ENCODE peak calls at places on chromosomes 12 and 14, in ten cellular contexts. A, F, X, S, R, T, P, J, D and Q are unnamed samples.

GRCh38 chr14:95465936-95466335 is 50.5 kb downstream of the SYNE3 start:
- DNase-seq in A (no peak), F (no peak), X (no peak), S (no peak), R (no peak), T (no peak), P (no peak), J (no peak), D (no peak), Q (no peak)

GRCh38 chr12:72388322-72388721 is 116.2 kb downstream of the TRHDE start:
- DNase-seq in A (no peak), F (peak; percentile 12), X (no peak), S (no peak), R (no peak), T (no peak), P (no peak), J (no peak), D (no peak), Q (no peak)

GRCh38 chr14:26261368-26262122 is 336.3 kb downstream of the NOVA1 start:
- DNase-seq in A (no peak), F (no peak), X (no peak), S (no peak), R (no peak), T (no peak), P (no peak), J (no peak), D (no peak), Q (no peak)

GRCh38 chr14:40129162-40129561 is 696.9 kb upstream of the FBXO33 start:
- DNase-seq in A (no peak), F (no peak), X (no peak), S (no peak), R (no peak), T (no peak), P (no peak), J (no peak), D (no peak), Q (no peak)

GRCh38 chr12:28905220-28905940 is 243.7 kb upstream of the FAR2 start:
- DNase-seq in A (no peak), F (no peak), X (no peak), S (no peak), R (no peak), T (no peak), P (no peak), J (no peak), D (no peak), Q (no peak)

GRCh38 chr12:111033281-111034147 is 113.1 kb upstream of the MYL2 start:
- DNase-seq in A (no peak), F (no peak), X (no peak), S (no peak), R (no peak), T (peak; percentile 21), P (no peak), J (no peak), D (no peak), Q (no peak)

GRCh38 chr12:78568326-78569020 is 296.1 kb upstream of the SYT1 start:
- DNase-seq in A (no peak), F (peak; percentile 82), X (no peak), S (no peak), R (no peak), T (no peak), P (no peak), J (no peak), D (no peak), Q (peak; percentile 25)

GRCh38 chr14:54565236-54566151 is 1.4 kb upstream of the SAMD4A start:
- DNase-seq in A (peak; percentile 87), F (peak; percentile 90), X (peak; percentile 95), S (peak; percentile 94), R (peak; percentile 87), T (peak; percentile 91), P (peak; percentile 96), J (peak; percentile 96), D (peak; percentile 89), Q (peak; percentile 89)

GRCh38 chr12:6141048-6141447 is 16.6 kb upstream of the VWF start:
- DNase-seq in A (peak; percentile 55), F (no peak), X (no peak), S (peak; percentile 51), R (peak; percentile 93), T (no peak), P (peak; percentile 60), J (peak; percentile 56), D (no peak), Q (no peak)

GRCh38 chr14:65940056-65940735 is 527.7 kb downstream of the FUT8 start:
- DNase-seq in A (peak; percentile 27), F (no peak), X (no peak), S (peak; percentile 29), R (no peak), T (no peak), P (no peak), J (no peak), D (no peak), Q (no peak)
- TF ChIP-seq CTCF in A (peak; percentile 23), F (peak; percentile 3), X (peak; percentile 12), S (no peak), R (peak; percentile 8), T (no peak), P (no peak), J (peak; percentile 27), D (no peak), Q (peak; percentile 50)

GRCh38 chr12:24561882-24562760 is 386.8 kb downstream of the BCAT1 start:
- DNase-seq in A (peak; percentile 58), F (peak; percentile 77), X (peak; percentile 29), S (peak; percentile 68), R (peak; percentile 57), T (peak; percentile 47), P (peak; percentile 88), J (peak; percentile 48), D (peak; percentile 51), Q (no peak)
- TF ChIP-seq CTCF in A (no peak), F (no peak), X (no peak), S (no peak), R (no peak), T (no peak), P (no peak), J (no peak), D (no peak), Q (no peak)

GRCh38 chr12:112370868-112371510 is 11.2 kb downstream of the HECTD4 start:
- DNase-seq in A (no peak), F (no peak), X (no peak), S (no peak), R (no peak), T (no peak), P (no peak), J (no peak), D (no peak), Q (no peak)

GRCh38 chr12:112362309-112362708 is 19.9 kb downstream of the HECTD4 start:
- DNase-seq in A (no peak), F (no peak), X (no peak), S (no peak), R (no peak), T (no peak), P (no peak), J (no peak), D (no peak), Q (no peak)

GRCh38 chr12:112370156-112370555 is 12.1 kb downstream of the HECTD4 start:
- DNase-seq in A (no peak), F (peak; percentile 22), X (peak; percentile 34), S (no peak), R (no peak), T (no peak), P (no peak), J (no peak), D (no peak), Q (peak; percentile 45)

GRCh38 chr12:112368856-112369255 is 13.4 kb downstream of the HECTD4 start:
- DNase-seq in A (no peak), F (peak; percentile 63), X (no peak), S (no peak), R (no peak), T (no peak), P (no peak), J (no peak), D (no peak), Q (no peak)

GRCh38 chr12:112367986-112368385 is 14.2 kb downstream of the HECTD4 start:
- DNase-seq in A (no peak), F (no peak), X (no peak), S (no peak), R (no peak), T (no peak), P (no peak), J (no peak), D (no peak), Q (no peak)
- TF ChIP-seq CTCF in A (no peak), F (no peak), X (no peak), S (no peak), R (no peak), T (no peak), P (no peak), J (no peak), D (no peak), Q (no peak)

DNA sequence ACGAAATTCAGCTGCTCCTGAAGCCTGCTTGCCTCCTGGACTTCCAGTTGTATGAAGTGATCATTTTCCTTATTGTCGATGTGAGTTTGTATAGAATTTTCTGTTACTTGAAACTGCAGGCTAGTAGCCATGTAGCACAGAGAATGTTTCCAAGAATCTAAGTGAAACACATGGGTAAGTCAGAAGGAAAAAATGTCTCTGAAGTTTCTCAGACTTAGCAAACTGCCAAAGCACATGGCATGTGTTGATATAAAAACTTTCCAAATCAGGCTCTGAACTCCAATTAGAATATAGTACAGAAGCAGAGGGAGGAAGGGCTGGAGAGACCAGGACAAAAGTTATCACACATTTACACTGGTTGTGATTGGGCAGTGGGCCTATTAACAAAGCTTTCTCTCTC is 9.8 kb upstream of the PCNX1 start:
- DNase-seq in A (no peak), F (peak; percentile 87), X (peak; percentile 92), S (no peak), R (peak; percentile 53), T (no peak), P (no peak), J (no peak), D (peak; percentile 85), Q (peak; percentile 67)
- TF ChIP-seq CTCF in A (no peak), F (no peak), X (no peak), S (no peak), R (no peak), T (no peak), P (no peak), J (no peak), D (no peak), Q (no peak)

GRCh38 chr14:100605706-100606686 is 18.8 kb upstream of the BEGAIN start:
- DNase-seq in A (peak; percentile 27), F (peak; percentile 37), X (no peak), S (no peak), R (peak; percentile 35), T (no peak), P (peak; percentile 26), J (no peak), D (no peak), Q (no peak)
- TF ChIP-seq CTCF in A (no peak), F (no peak), X (no peak), S (no peak), R (no peak), T (no peak), P (no peak), J (no peak), D (no peak), Q (no peak)